ENCODE peak calls at places on chromosomes 7 and 10, in four cellular contexts. One of them, this sample, is unnamed.

GRCh38 chr7:36906956-36907355 is 182.7 kb upstream of the AOAH start:
- DNase-seq in HuH-7: no peak
- DNase-seq in frontal cortex: no peak
- DNase-seq in brain microvascular endothelial cell: no peak
- DNase-seq in this sample: no peak

GRCh38 chr10:51301644-51302043 is 227.4 kb downstream of the PRKG1 start:
- DNase-seq in HuH-7: no peak
- DNase-seq in frontal cortex: no peak
- DNase-seq in brain microvascular endothelial cell: peak; percentile 74
- DNase-seq in this sample: no peak

GRCh38 chr10:26653004-26653403 is 44.5 kb upstream of the PDSS1 start:
- DNase-seq in HuH-7: no peak
- DNase-seq in frontal cortex: no peak
- DNase-seq in brain microvascular endothelial cell: no peak
- DNase-seq in this sample: no peak

GRCh38 chr7:30080818-30081217 is 52.6 kb downstream of the PLEKHA8 start:
- DNase-seq in HuH-7: no peak
- DNase-seq in frontal cortex: no peak
- DNase-seq in brain microvascular endothelial cell: no peak
- DNase-seq in this sample: no peak

GRCh38 chr7:158085741-158086695 is 501.6 kb downstream of the PTPRN2 start:
- DNase-seq in HuH-7: no peak
- DNase-seq in frontal cortex: no peak
- DNase-seq in brain microvascular endothelial cell: no peak
- DNase-seq in this sample: no peak

GRCh38 chr10:21334891-21335696 is 190.4 kb downstream of the SKIDA1 start:
- DNase-seq in HuH-7: no peak
- DNase-seq in frontal cortex: no peak
- DNase-seq in brain microvascular endothelial cell: peak; percentile 86
- DNase-seq in this sample: peak; percentile 95

GRCh38 chr7:132181371-132181770 is 394.9 kb downstream of the PLXNA4 start:
- DNase-seq in HuH-7: no peak
- DNase-seq in frontal cortex: no peak
- DNase-seq in brain microvascular endothelial cell: no peak
- DNase-seq in this sample: no peak

GRCh38 chr7:66167773-66168367 is 37.3 kb upstream of the TPST1 start:
- DNase-seq in HuH-7: no peak
- DNase-seq in frontal cortex: no peak
- DNase-seq in brain microvascular endothelial cell: peak; percentile 78
- DNase-seq in this sample: peak; percentile 29

GRCh38 chr10:108365541-108365940 is 1201.0 kb upstream of the SORCS1 start:
- DNase-seq in HuH-7: no peak
- DNase-seq in frontal cortex: no peak
- DNase-seq in brain microvascular endothelial cell: no peak
- DNase-seq in this sample: no peak

GRCh38 chr7:134985894-134986362 is 380 bp upstream of the AGBL3 start:
- DNase-seq in HuH-7: no peak
- DNase-seq in frontal cortex: no peak
- DNase-seq in brain microvascular endothelial cell: no peak
- DNase-seq in this sample: no peak

GRCh38 chr7:33872870-33873269 is 32.5 kb upstream of the BMPER start:
- DNase-seq in HuH-7: no peak
- DNase-seq in frontal cortex: no peak
- DNase-seq in brain microvascular endothelial cell: no peak
- DNase-seq in this sample: no peak